ENCODE peak calls at places on chromosomes 1 and 21, in seven cellular contexts. C is heart left ventricle, L is Peyer's patch, Y is esophagus squamous epithelium, Z is erythroblast, T is lower leg skin, V is GM12892. E is an unnamed sample.

GRCh38 chr21:32338209-32338921 is 39.7 kb downstream of the MRAP start:
- DNase-seq in Z (no peak), V (no peak), L (no peak), T (peak; percentile 71), C (no peak), Y (no peak), E (no peak)

GRCh38 chr1:234348964-234349363 is 24.3 kb upstream of the COA6 start:
- DNase-seq in C (no peak), Y (no peak), V (no peak), Z (no peak), L (no peak), T (no peak), E (no peak)

GRCh38 chr1:188599313-188599712 is 1770.6 kb downstream of the PLA2G4A start:
- DNase-seq in Z (no peak), T (no peak), L (no peak), Y (no peak), C (no peak), V (no peak), E (no peak)

GRCh38 chr21:15617968-15618367 is 111.8 kb upstream of the USP25 start:
- DNase-seq in T (no peak), Y (no peak), V (no peak), C (no peak), Z (no peak), L (no peak), E (peak; percentile 21)

GRCh38 chr1:52651904-52652303 is 18.9 kb downstream of the SHISAL2A start:
- DNase-seq in C (no peak), V (no peak), Y (no peak), T (no peak), Z (no peak), L (peak; percentile 67), E (no peak)

GRCh38 chr1:12344611-12345299 is 114.9 kb downstream of the VPS13D start:
- DNase-seq in L (no peak), T (no peak), Z (no peak), Y (no peak), V (no peak), C (no peak), E (no peak)

GRCh38 chr1:75730432-75730831 is 5.9 kb downstream of the ACADM start:
- DNase-seq in V (no peak), T (no peak), L (no peak), Z (no peak), Y (no peak), C (no peak), E (no peak)

GRCh38 chr1:9724706-9725476 is 73.4 kb downstream of the PIK3CD start:
- DNase-seq in C (no peak), V (peak; percentile 88), Y (no peak), L (peak; percentile 88), Z (peak; percentile 55), T (no peak), E (peak; percentile 47)

GRCh38 chr1:162004441-162004950 is 19.2 kb downstream of the OLFML2B start:
- DNase-seq in Y (no peak), C (no peak), T (peak; percentile 68), V (no peak), L (no peak), Z (no peak), E (no peak)

GRCh38 chr1:3727042-3727824 is 25.0 kb upstream of the CCDC27 start:
- DNase-seq in Y (no peak), L (no peak), V (peak; percentile 70), Z (peak; percentile 52), C (no peak), T (no peak), E (no peak)

GRCh38 chr1:59243978-59244377 is 52.9 kb upstream of the FGGY start:
- DNase-seq in Z (no peak), V (no peak), Y (no peak), C (no peak), L (no peak), T (no peak), E (no peak)

GRCh38 chr1:96804649-96805048 is 83.1 kb downstream of the PTBP2 start:
- DNase-seq in V (no peak), L (no peak), Z (no peak), Y (no peak), T (no peak), C (no peak), E (no peak)

GRCh38 chr1:185170291-185170848 is 13.4 kb downstream of the SWT1 start:
- DNase-seq in Z (peak; percentile 83), V (peak; percentile 19), L (peak; percentile 61), C (no peak), T (no peak), Y (no peak), E (peak; percentile 67)

GRCh38 chr1:43232071-43232470 is 37.7 kb upstream of the TMEM125 start:
- DNase-seq in V (no peak), Y (no peak), T (peak; percentile 68), L (no peak), C (no peak), Z (no peak), E (peak; percentile 80)

GRCh38 chr1:82152356-82153281 is 351.9 kb downstream of the ADGRL2 start:
- DNase-seq in Z (no peak), L (no peak), V (no peak), T (no peak), C (no peak), Y (no peak), E (no peak)

GRCh38 chr1:88683516-88683847 is 591 bp upstream of the PKN2 start:
- DNase-seq in C (peak; percentile 43), Z (peak; percentile 88), Y (no peak), T (peak; percentile 87), L (peak; percentile 71), V (no peak), E (peak; percentile 31)

GRCh38 chr1:11101347-11101746 is 1.7 kb upstream of the EXOSC10 start:
- DNase-seq in Z (no peak), V (no peak), C (no peak), Y (no peak), T (peak; percentile 80), L (no peak), E (no peak)

GRCh38 chr1:11098931-11099309 is 749 bp downstream of the EXOSC10 start:
- DNase-seq in Z (no peak), C (no peak), V (no peak), L (no peak), T (no peak), Y (no peak), E (no peak)

GRCh38 chr1:11100149-11100493 is 452 bp upstream of the EXOSC10 start:
- DNase-seq in L (no peak), Z (no peak), T (no peak), C (no peak), V (no peak), Y (no peak), E (no peak)

GRCh38 chr1:11099310-11100148 is at the start of gene EXOSC10:
- DNase-seq in T (peak; percentile 98), L (peak; percentile 97), Y (peak; percentile 37), C (peak; percentile 94), Z (peak; percentile 94), V (peak; percentile 96), E (peak; percentile 77)
- TF ChIP-seq POLR2A in T (no peak), L (peak; percentile 35), Y (peak; percentile 39), C (no peak), Z (peak; percentile 75), V (peak; percentile 88), E (peak; percentile 67)

DNA sequence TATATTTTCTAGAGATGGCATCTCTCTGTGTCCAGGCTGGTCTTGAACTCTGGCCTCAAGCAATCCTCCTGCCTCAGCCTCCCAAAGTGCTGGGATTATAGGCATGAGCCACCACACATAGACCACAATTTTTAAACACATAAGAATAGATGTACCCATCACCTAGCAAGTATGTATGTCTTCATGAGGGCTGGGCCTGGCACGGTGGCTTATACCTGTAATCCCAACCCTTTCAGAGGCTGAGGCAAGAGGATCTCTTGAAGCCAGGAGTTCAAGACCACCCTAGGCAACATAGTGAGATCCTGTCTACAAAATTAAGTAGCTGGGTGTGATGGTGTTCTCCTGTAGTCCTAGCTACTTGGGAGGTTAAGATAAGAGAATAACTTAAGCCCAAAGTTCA is 13.8 kb downstream of the UQCRH start:
- DNase-seq in L (no peak), Z (no peak), T (peak; percentile 20), Y (no peak), C (no peak), V (no peak), E (no peak)
- TF ChIP-seq POLR2A in L (no peak), Z (no peak), T (no peak), Y (no peak), C (no peak), V (no peak), E (no peak)

DNA sequence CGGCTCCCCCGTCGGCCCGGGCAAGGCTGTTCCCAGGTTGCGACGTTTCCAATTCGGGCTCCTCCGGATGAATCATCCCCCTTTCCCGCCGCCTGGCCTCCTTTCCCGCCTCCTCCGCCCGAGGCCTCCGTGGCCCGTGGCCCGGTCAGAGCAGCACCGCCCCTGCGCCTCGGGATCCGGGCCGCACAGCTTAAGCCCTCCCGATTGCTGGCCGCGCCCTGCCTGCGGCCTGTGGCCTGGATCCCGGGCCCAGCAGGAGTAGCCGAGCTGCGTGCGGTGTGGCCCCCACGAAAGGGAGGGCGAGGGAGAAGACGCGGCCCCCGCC is 1.1 kb downstream of the TMEM200B start:
- DNase-seq in C (peak; percentile 76), Y (no peak), Z (no peak), T (peak; percentile 95), L (peak; percentile 53), V (no peak), E (peak; percentile 67)
- TF ChIP-seq POLR2A in C (no peak), Y (no peak), Z (no peak), T (no peak), L (no peak), V (no peak), E (peak; percentile 54)

GRCh38 chr1:66374561-66375111 is 159.3 kb upstream of the SGIP1 start:
- DNase-seq in C (no peak), Y (no peak), V (no peak), Z (no peak), L (no peak), T (no peak), E (peak; percentile 95)

GRCh38 chr1:66372522-66373071 is 161.4 kb upstream of the SGIP1 start:
- DNase-seq in T (no peak), C (no peak), Y (no peak), V (no peak), L (no peak), Z (no peak), E (no peak)

GRCh38 chr1:66373072-66373685 is 160.8 kb upstream of the SGIP1 start:
- DNase-seq in Z (no peak), V (no peak), T (no peak), Y (no peak), C (no peak), L (no peak), E (no peak)

GRCh38 chr1:66374148-66374547 is 159.8 kb upstream of the SGIP1 start:
- DNase-seq in C (no peak), Z (no peak), V (no peak), Y (no peak), L (no peak), T (no peak), E (no peak)

DNA sequence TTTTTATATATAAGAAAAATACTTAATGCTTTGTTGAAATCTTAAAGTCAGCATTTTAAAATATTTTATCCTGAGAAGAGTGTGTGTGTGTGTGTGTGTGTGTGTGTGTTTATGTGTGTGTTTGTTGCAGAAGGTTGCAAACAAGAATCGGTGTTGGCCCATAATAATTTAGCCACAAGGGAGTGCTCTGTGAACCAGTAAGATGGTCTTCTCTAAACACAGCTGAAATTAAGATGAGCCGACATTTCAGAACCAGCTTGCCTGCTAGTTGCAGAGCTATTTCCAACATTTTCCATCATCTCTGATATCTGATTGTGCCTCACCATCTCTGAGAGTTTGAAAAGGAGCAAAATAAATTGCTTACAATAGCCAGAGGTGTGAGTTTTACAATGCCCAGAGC is 158.8 kb upstream of the SGIP1 start:
- DNase-seq in L (no peak), V (no peak), Y (no peak), C (no peak), Z (no peak), T (no peak), E (no peak)
- TF ChIP-seq POLR2A in L (no peak), V (no peak), Y (no peak), C (no peak), Z (no peak), T (no peak), E (no peak)

GRCh38 chr1:6612641-6613360 is 730 bp upstream of the PHF13 start:
- DNase-seq in L (peak; percentile 68), Y (no peak), Z (peak; percentile 67), T (peak; percentile 93), C (peak; percentile 58), V (peak; percentile 74), E (peak; percentile 39)
- TF ChIP-seq POLR2A in L (no peak), Y (no peak), Z (peak; percentile 57), T (no peak), C (no peak), V (no peak), E (no peak)